ENCODE peak calls at places on chromosomes 7 and 10, in nine cellular contexts. One of them, this sample, is unnamed.

GRCh38 chr7:28955723-28956607 is 2.2 kb downstream of the TRIL start:
- DNase-seq in thoracic aorta: no peak
- DNase-seq in Karpas-422: no peak
- DNase-seq in mesendoderm: peak; percentile 87
- DNase-seq in astrocyte: no peak
- DNase-seq in neural progenitor cell: peak; percentile 90
- DNase-seq in brain microvascular endothelial cell: no peak
- DNase-seq in SK-N-SH: peak; percentile 87
- DNase-seq in Peyer's patch: peak; percentile 87
- DNase-seq in this sample: no peak

GRCh38 chr7:105268511-105269392 is 120.0 kb downstream of the SRPK2 start:
- DNase-seq in thoracic aorta: no peak
- DNase-seq in Peyer's patch: no peak
- DNase-seq in astrocyte: peak; percentile 70
- DNase-seq in SK-N-SH: peak; percentile 68
- DNase-seq in mesendoderm: no peak
- DNase-seq in neural progenitor cell: no peak
- DNase-seq in Karpas-422: peak; percentile 61
- DNase-seq in brain microvascular endothelial cell: peak; percentile 21
- DNase-seq in this sample: no peak

GRCh38 chr7:50333266-50333665 is 28.8 kb downstream of the IKZF1 start:
- DNase-seq in Karpas-422: peak; percentile 57
- DNase-seq in mesendoderm: peak; percentile 96
- DNase-seq in Peyer's patch: peak; percentile 79
- DNase-seq in brain microvascular endothelial cell: no peak
- DNase-seq in SK-N-SH: peak; percentile 69
- DNase-seq in astrocyte: no peak
- DNase-seq in neural progenitor cell: peak; percentile 35
- DNase-seq in thoracic aorta: no peak
- DNase-seq in this sample: no peak

GRCh38 chr7:157407512-157408257 is 70.9 kb downstream of the DNAJB6 start:
- DNase-seq in Karpas-422: no peak
- DNase-seq in Peyer's patch: no peak
- DNase-seq in thoracic aorta: no peak
- DNase-seq in SK-N-SH: peak; percentile 69
- DNase-seq in mesendoderm: no peak
- DNase-seq in neural progenitor cell: no peak
- DNase-seq in astrocyte: no peak
- DNase-seq in brain microvascular endothelial cell: no peak
- DNase-seq in this sample: no peak

GRCh38 chr7:31744294-31744874 is 57.4 kb downstream of the PPP1R17 start:
- DNase-seq in Peyer's patch: peak; percentile 88
- DNase-seq in thoracic aorta: no peak
- DNase-seq in SK-N-SH: peak; percentile 49
- DNase-seq in brain microvascular endothelial cell: peak; percentile 76
- DNase-seq in mesendoderm: peak; percentile 69
- DNase-seq in neural progenitor cell: peak; percentile 80
- DNase-seq in Karpas-422: peak; percentile 86
- DNase-seq in astrocyte: peak; percentile 56
- DNase-seq in this sample: no peak

GRCh38 chr7:2082357-2083038 is 150.2 kb downstream of the MAD1L1 start:
- DNase-seq in Peyer's patch: no peak
- DNase-seq in mesendoderm: no peak
- DNase-seq in astrocyte: peak; percentile 83
- DNase-seq in brain microvascular endothelial cell: peak; percentile 65
- DNase-seq in SK-N-SH: peak; percentile 95
- DNase-seq in Karpas-422: no peak
- DNase-seq in neural progenitor cell: no peak
- DNase-seq in thoracic aorta: no peak
- DNase-seq in this sample: no peak

GRCh38 chr10:131311661-131312260 is at the start of gene TCERG1L:
- DNase-seq in thoracic aorta: no peak
- DNase-seq in Karpas-422: no peak
- DNase-seq in mesendoderm: peak; percentile 82
- DNase-seq in brain microvascular endothelial cell: no peak
- DNase-seq in neural progenitor cell: peak; percentile 83
- DNase-seq in astrocyte: no peak
- DNase-seq in Peyer's patch: no peak
- DNase-seq in SK-N-SH: peak; percentile 88
- DNase-seq in this sample: no peak

GRCh38 chr7:31935115-31935514 is 135.1 kb downstream of the PDE1C start:
- DNase-seq in mesendoderm: peak; percentile 33
- DNase-seq in Peyer's patch: no peak
- DNase-seq in brain microvascular endothelial cell: no peak
- DNase-seq in Karpas-422: no peak
- DNase-seq in SK-N-SH: no peak
- DNase-seq in neural progenitor cell: no peak
- DNase-seq in astrocyte: no peak
- DNase-seq in thoracic aorta: no peak
- DNase-seq in this sample: no peak

GRCh38 chr7:24972991-24973390 is 7.0 kb downstream of the OSBPL3 start:
- DNase-seq in Peyer's patch: no peak
- DNase-seq in SK-N-SH: no peak
- DNase-seq in astrocyte: peak; percentile 71
- DNase-seq in Karpas-422: no peak
- DNase-seq in brain microvascular endothelial cell: peak; percentile 77
- DNase-seq in thoracic aorta: no peak
- DNase-seq in mesendoderm: no peak
- DNase-seq in neural progenitor cell: no peak
- DNase-seq in this sample: no peak

GRCh38 chr10:52353960-52354394 is 39.9 kb downstream of the DKK1 start:
- DNase-seq in Peyer's patch: no peak
- DNase-seq in neural progenitor cell: no peak
- DNase-seq in SK-N-SH: no peak
- DNase-seq in brain microvascular endothelial cell: no peak
- DNase-seq in Karpas-422: no peak
- DNase-seq in mesendoderm: no peak
- DNase-seq in thoracic aorta: no peak
- DNase-seq in astrocyte: peak; percentile 14
- DNase-seq in this sample: no peak

GRCh38 chr10:14665304-14665703 is 109.4 kb downstream of the FAM107B start:
- DNase-seq in Peyer's patch: no peak
- DNase-seq in Karpas-422: no peak
- DNase-seq in SK-N-SH: no peak
- DNase-seq in brain microvascular endothelial cell: no peak
- DNase-seq in mesendoderm: no peak
- DNase-seq in thoracic aorta: no peak
- DNase-seq in astrocyte: no peak
- DNase-seq in neural progenitor cell: no peak
- DNase-seq in this sample: no peak

GRCh38 chr10:6154566-6154965 is 48.2 kb upstream of the PFKFB3 start:
- DNase-seq in SK-N-SH: no peak
- DNase-seq in mesendoderm: no peak
- DNase-seq in Karpas-422: no peak
- DNase-seq in brain microvascular endothelial cell: no peak
- DNase-seq in thoracic aorta: no peak
- DNase-seq in neural progenitor cell: no peak
- DNase-seq in Peyer's patch: no peak
- DNase-seq in astrocyte: no peak
- DNase-seq in this sample: no peak

GRCh38 chr10:98294270-98294627 is 26.3 kb upstream of the LOXL4 start:
- DNase-seq in brain microvascular endothelial cell: no peak
- DNase-seq in mesendoderm: no peak
- DNase-seq in astrocyte: no peak
- DNase-seq in thoracic aorta: no peak
- DNase-seq in neural progenitor cell: no peak
- DNase-seq in Karpas-422: no peak
- DNase-seq in Peyer's patch: no peak
- DNase-seq in SK-N-SH: no peak
- DNase-seq in this sample: no peak

GRCh38 chr7:149771199-149771636 is 2.2 kb downstream of the ZNF467 start:
- DNase-seq in mesendoderm: no peak
- DNase-seq in SK-N-SH: no peak
- DNase-seq in Karpas-422: no peak
- DNase-seq in neural progenitor cell: no peak
- DNase-seq in brain microvascular endothelial cell: no peak
- DNase-seq in Peyer's patch: no peak
- DNase-seq in thoracic aorta: no peak
- DNase-seq in astrocyte: no peak
- DNase-seq in this sample: no peak

GRCh38 chr7:37432240-37432917 is 16.3 kb downstream of the ELMO1 start:
- DNase-seq in brain microvascular endothelial cell: no peak
- DNase-seq in Karpas-422: no peak
- DNase-seq in neural progenitor cell: no peak
- DNase-seq in SK-N-SH: no peak
- DNase-seq in astrocyte: no peak
- DNase-seq in thoracic aorta: no peak
- DNase-seq in mesendoderm: no peak
- DNase-seq in Peyer's patch: no peak
- DNase-seq in this sample: peak; percentile 25

GRCh38 chr10:68565658-68566057 is 5.5 kb downstream of the TET1 start:
- DNase-seq in thoracic aorta: no peak
- DNase-seq in brain microvascular endothelial cell: no peak
- DNase-seq in Karpas-422: no peak
- DNase-seq in neural progenitor cell: no peak
- DNase-seq in SK-N-SH: no peak
- DNase-seq in mesendoderm: no peak
- DNase-seq in Peyer's patch: no peak
- DNase-seq in astrocyte: no peak
- DNase-seq in this sample: no peak
- H3K27me3 ChIP-seq in thoracic aorta: no peaks in the 10 kb centered on the region
- H3K27me3 ChIP-seq in brain microvascular endothelial cell: no peaks in the 10 kb centered on the region
- H3K27me3 ChIP-seq in Karpas-422: no peaks in the 10 kb centered on the region
- H3K27me3 ChIP-seq in neural progenitor cell: no peaks in the 10 kb centered on the region
- H3K27me3 ChIP-seq in SK-N-SH: no peaks in the 10 kb centered on the region
- H3K27me3 ChIP-seq in mesendoderm: no peaks in the 10 kb centered on the region
- H3K27me3 ChIP-seq in Peyer's patch: no peaks in the 10 kb centered on the region
- H3K27me3 ChIP-seq in astrocyte: no peaks in the 10 kb centered on the region
- H3K27me3 ChIP-seq in this sample: no peaks in the 10 kb centered on the region

DNA sequence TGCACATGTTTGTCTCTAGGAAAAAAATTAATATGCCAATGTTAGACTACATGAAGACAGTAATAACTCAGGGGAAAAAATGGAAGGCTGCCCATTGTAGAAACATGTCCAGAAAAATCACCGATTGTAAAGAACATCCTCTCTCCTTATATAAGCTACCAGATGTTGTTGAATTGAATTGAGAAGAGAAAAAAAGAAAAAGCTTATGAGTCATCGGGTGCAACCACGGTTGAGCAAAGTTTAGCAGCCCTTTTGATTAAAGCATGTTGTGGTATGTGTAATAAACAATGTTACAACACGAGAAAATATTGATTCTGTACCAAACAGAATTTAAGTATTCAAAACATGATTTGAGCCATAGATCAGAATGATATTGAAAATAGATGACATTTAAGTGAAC is 102.3 kb upstream of the ARHGAP21 start:
- DNase-seq in Karpas-422: no peak
- DNase-seq in thoracic aorta: no peak
- DNase-seq in SK-N-SH: no peak
- DNase-seq in brain microvascular endothelial cell: peak; percentile 53
- DNase-seq in Peyer's patch: no peak
- DNase-seq in neural progenitor cell: no peak
- DNase-seq in astrocyte: peak; percentile 61
- DNase-seq in mesendoderm: no peak
- DNase-seq in this sample: no peak
- H3K4me3 ChIP-seq in Karpas-422: no peak overlapping the region
- H3K4me3 ChIP-seq in thoracic aorta: no peak overlapping the region
- H3K4me3 ChIP-seq in SK-N-SH: no peak overlapping the region
- H3K4me3 ChIP-seq in brain microvascular endothelial cell: peak overlapping the region; percentile 1
- H3K4me3 ChIP-seq in Peyer's patch: no peak overlapping the region
- H3K4me3 ChIP-seq in neural progenitor cell: no peak overlapping the region
- H3K4me3 ChIP-seq in astrocyte: no peak overlapping the region
- H3K4me3 ChIP-seq in mesendoderm: no peak overlapping the region
- H3K4me3 ChIP-seq in this sample: no peak overlapping the region

DNA sequence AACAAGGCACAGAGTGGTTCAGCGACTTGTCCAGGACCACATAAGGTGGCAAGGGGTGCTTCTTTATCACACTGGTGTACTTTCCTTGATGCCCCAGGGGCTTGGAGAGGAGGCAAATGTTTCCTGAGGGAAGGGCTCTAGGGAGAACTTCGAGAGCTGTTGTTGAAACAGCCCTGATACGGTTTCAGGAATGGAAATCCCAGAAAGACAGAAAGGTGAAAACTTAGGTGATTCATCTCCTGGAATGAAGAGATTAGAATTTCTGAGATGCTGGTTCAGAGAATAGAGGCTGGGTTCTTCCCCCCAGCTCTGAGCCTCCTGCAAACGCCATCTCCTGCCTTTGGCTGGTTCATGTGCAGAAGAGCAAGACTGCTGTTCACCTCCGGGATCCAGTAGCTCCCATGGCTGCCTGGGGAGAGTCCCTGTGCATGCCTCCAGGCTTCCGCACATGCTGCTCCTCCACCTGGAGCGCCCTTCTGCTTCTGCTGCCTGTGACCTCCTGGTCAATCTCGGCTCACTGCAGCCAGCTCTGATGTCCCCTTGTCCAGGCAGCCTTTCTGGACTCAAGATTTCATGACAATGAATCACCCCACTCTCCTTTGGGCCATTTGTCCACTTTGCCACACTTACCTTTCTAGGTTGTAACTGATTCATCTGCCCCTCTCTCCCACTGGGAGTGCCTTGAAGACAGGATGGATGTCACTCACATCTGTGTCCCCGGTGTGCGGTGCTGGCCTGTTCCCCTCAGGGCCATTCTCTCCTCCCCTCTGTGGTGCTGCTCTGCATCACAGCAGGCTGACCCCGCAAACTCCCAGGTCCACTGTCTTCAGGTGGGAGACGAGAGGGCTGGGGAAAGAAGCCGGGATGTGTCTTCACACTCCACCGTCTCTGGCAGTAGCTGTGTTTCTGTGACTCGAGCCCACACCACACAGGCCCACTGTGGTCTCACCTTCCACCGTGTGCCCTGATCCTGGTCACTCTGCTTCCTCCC is 3.6 kb upstream of the CDH23 start:
- DNase-seq in mesendoderm: no peak
- DNase-seq in neural progenitor cell: no peak
- DNase-seq in thoracic aorta: no peak
- DNase-seq in Karpas-422: no peak
- DNase-seq in brain microvascular endothelial cell: no peak
- DNase-seq in Peyer's patch: peak; percentile 40
- DNase-seq in astrocyte: no peak
- DNase-seq in SK-N-SH: no peak
- DNase-seq in this sample: no peak
- H3K27me3 ChIP-seq in mesendoderm: peaks cover 8% of the 10 kb centered on the region
- H3K27me3 ChIP-seq in neural progenitor cell: peaks cover 50% of the 10 kb centered on the region
- H3K27me3 ChIP-seq in thoracic aorta: no peaks in the 10 kb centered on the region
- H3K27me3 ChIP-seq in Karpas-422: no peaks in the 10 kb centered on the region
- H3K27me3 ChIP-seq in brain microvascular endothelial cell: peaks cover 73% of the 10 kb centered on the region
- H3K27me3 ChIP-seq in Peyer's patch: no peaks in the 10 kb centered on the region
- H3K27me3 ChIP-seq in astrocyte: peaks cover 62% of the 10 kb centered on the region
- H3K27me3 ChIP-seq in SK-N-SH: peaks cover 41% of the 10 kb centered on the region
- H3K27me3 ChIP-seq in this sample: no peaks in the 10 kb centered on the region

DNA sequence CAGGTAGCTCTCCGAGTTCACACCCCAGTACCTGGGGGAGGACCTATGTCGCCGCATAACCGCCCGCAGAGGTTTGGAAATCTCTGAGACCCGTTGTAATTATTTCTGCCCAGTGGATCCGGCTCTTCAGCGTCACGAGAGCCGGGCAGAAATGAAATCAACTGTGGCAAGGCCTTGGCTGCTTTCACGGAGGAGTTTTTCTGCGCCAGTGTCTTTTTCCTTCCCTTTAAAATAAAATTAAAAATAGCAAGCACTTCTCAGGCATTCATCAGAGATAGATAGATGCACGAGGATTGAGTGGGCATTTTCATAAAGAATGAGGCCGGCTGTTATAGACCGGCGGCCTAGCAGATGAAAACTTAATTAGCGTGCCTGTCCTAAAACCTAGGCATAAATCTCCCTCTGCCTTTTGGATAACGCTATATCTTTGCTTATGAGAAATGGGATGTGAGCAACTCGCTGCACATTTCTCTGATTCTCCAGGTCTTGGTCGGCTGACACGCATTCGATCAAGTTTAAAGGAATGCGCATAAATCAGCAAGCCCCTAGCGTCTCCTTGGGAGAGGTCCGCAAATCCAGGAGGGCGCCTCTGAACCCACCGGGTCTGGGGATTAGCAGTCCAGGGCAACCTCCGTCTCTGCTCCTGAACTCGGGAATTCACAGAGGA is 6.4 kb downstream of the HOXA13 start:
- DNase-seq in SK-N-SH: no peak
- DNase-seq in astrocyte: no peak
- DNase-seq in brain microvascular endothelial cell: no peak
- DNase-seq in thoracic aorta: no peak
- DNase-seq in Peyer's patch: no peak
- DNase-seq in neural progenitor cell: peak; percentile 52
- DNase-seq in mesendoderm: no peak
- DNase-seq in Karpas-422: no peak
- DNase-seq in this sample: no peak
- H3K4me3 ChIP-seq in SK-N-SH: no peak overlapping the region
- H3K4me3 ChIP-seq in astrocyte: no peak overlapping the region
- H3K4me3 ChIP-seq in brain microvascular endothelial cell: no peak overlapping the region
- H3K4me3 ChIP-seq in thoracic aorta: peak overlapping the region; percentile 53
- H3K4me3 ChIP-seq in Peyer's patch: peak overlapping the region; percentile 44
- H3K4me3 ChIP-seq in neural progenitor cell: no peak overlapping the region
- H3K4me3 ChIP-seq in mesendoderm: no peak overlapping the region
- H3K4me3 ChIP-seq in Karpas-422: no peak overlapping the region
- H3K4me3 ChIP-seq in this sample: no peak overlapping the region

This sample was measured in naive thymus-derived CD4-positive, alpha-beta T cell.